ENCODE peak calls at places on chromosomes 13 and 19, in four cellular contexts. One of them, this sample, is unnamed.

GRCh38 chr13:66780814-66781213 is 449.3 kb downstream of the PCDH9 start:
- DNase-seq in neural progenitor cell: no peak
- DNase-seq in fibroblast of lung: peak; percentile 37
- DNase-seq in GM23248: no peak
- DNase-seq in this sample: no peak

GRCh38 chr19:10694706-10695105 is 6.5 kb upstream of the QTRT1 start:
- DNase-seq in neural progenitor cell: no peak
- DNase-seq in fibroblast of lung: no peak
- DNase-seq in GM23248: peak; percentile 10
- DNase-seq in this sample: no peak

GRCh38 chr19:58325623-58326022 is 1.2 kb upstream of the ZSCAN22 start:
- DNase-seq in neural progenitor cell: no peak
- DNase-seq in fibroblast of lung: no peak
- DNase-seq in GM23248: peak; percentile 65
- DNase-seq in this sample: peak; percentile 65

GRCh38 chr13:41595298-41595697 is 137.9 kb downstream of the RGCC start:
- DNase-seq in neural progenitor cell: no peak
- DNase-seq in fibroblast of lung: no peak
- DNase-seq in GM23248: no peak
- DNase-seq in this sample: no peak

GRCh38 chr13:28558567-28558966 is 63.6 kb upstream of the FLT1 start:
- DNase-seq in neural progenitor cell: no peak
- DNase-seq in fibroblast of lung: peak; percentile 26
- DNase-seq in GM23248: peak; percentile 19
- DNase-seq in this sample: no peak

GRCh38 chr19:1068111-1069001 is 1.4 kb downstream of the ARHGAP45 start:
- DNase-seq in neural progenitor cell: no peak
- DNase-seq in fibroblast of lung: no peak
- DNase-seq in GM23248: no peak
- DNase-seq in this sample: no peak

GRCh38 chr19:30743702-30744101 is 371.5 kb downstream of the ZNF536 start:
- DNase-seq in neural progenitor cell: no peak
- DNase-seq in fibroblast of lung: no peak
- DNase-seq in GM23248: no peak
- DNase-seq in this sample: no peak

GRCh38 chr13:97810152-97810551 is 143.3 kb upstream of the IPO5 start:
- DNase-seq in neural progenitor cell: peak; percentile 15
- DNase-seq in fibroblast of lung: peak; percentile 40
- DNase-seq in GM23248: peak; percentile 51
- DNase-seq in this sample: no peak

GRCh38 chr19:11322269-11323024 is 17.0 kb downstream of the RAB3D start:
- DNase-seq in neural progenitor cell: no peak
- DNase-seq in fibroblast of lung: no peak
- DNase-seq in GM23248: no peak
- DNase-seq in this sample: no peak

GRCh38 chr13:111926501-111927180 is 140.3 kb upstream of the SOX1 start:
- DNase-seq in neural progenitor cell: no peak
- DNase-seq in fibroblast of lung: no peak
- DNase-seq in GM23248: no peak
- DNase-seq in this sample: no peak

GRCh38 chr19:45178262-45179062 is at the start of gene BLOC1S3:
- DNase-seq in neural progenitor cell: peak; percentile 100
- DNase-seq in fibroblast of lung: peak; percentile 100
- DNase-seq in GM23248: peak; percentile 100
- DNase-seq in this sample: peak; percentile 100

GRCh38 chr13:111459803-111460547 is 139.5 kb downstream of the TEX29 start:
- DNase-seq in neural progenitor cell: no peak
- DNase-seq in fibroblast of lung: no peak
- DNase-seq in GM23248: no peak
- DNase-seq in this sample: no peak

GRCh38 chr13:104823709-104824108 is 1711.8 kb downstream of the EFNB2 start:
- DNase-seq in neural progenitor cell: no peak
- DNase-seq in fibroblast of lung: no peak
- DNase-seq in GM23248: no peak
- DNase-seq in this sample: no peak

GRCh38 chr19:46144756-46145155 is 3.3 kb upstream of the IGFL2 start:
- DNase-seq in neural progenitor cell: no peak
- DNase-seq in fibroblast of lung: no peak
- DNase-seq in GM23248: no peak
- DNase-seq in this sample: no peak

GRCh38 chr19:33100894-33101644 is 20.1 kb downstream of the GPATCH1 start:
- DNase-seq in neural progenitor cell: no peak
- DNase-seq in fibroblast of lung: no peak
- DNase-seq in GM23248: no peak
- DNase-seq in this sample: no peak

GRCh38 chr19:1873524-1874473 is 10.4 kb upstream of the KLF16 start:
- DNase-seq in neural progenitor cell: no peak
- DNase-seq in fibroblast of lung: no peak
- DNase-seq in GM23248: no peak
- DNase-seq in this sample: no peak

GRCh38 chr13:30381049-30381448 is 41.2 kb upstream of the UBE2L5 start:
- DNase-seq in neural progenitor cell: no peak
- DNase-seq in fibroblast of lung: no peak
- DNase-seq in GM23248: no peak
- DNase-seq in this sample: no peak

GRCh38 chr19:18594824-18595373 is 6.3 kb downstream of the REX1BD start:
- DNase-seq in neural progenitor cell: peak; percentile 33
- DNase-seq in fibroblast of lung: no peak
- DNase-seq in GM23248: no peak
- DNase-seq in this sample: no peak

GRCh38 chr19:44024900-44025216 is 321 bp upstream of the ZNF222 start:
- DNase-seq in neural progenitor cell: no peak
- DNase-seq in fibroblast of lung: no peak
- DNase-seq in GM23248: no peak
- DNase-seq in this sample: no peak

GRCh38 chr19:13153627-13154240 is 3.5 kb downstream of the IER2 start:
- DNase-seq in neural progenitor cell: no peak
- DNase-seq in fibroblast of lung: peak; percentile 51
- DNase-seq in GM23248: peak; percentile 74
- DNase-seq in this sample: no peak

GRCh38 chr19:4556574-4557185 is 2.8 kb downstream of the SEMA6B start:
- DNase-seq in neural progenitor cell: peak; percentile 48
- DNase-seq in fibroblast of lung: no peak
- DNase-seq in GM23248: peak; percentile 56
- DNase-seq in this sample: no peak

GRCh38 chr19:16268676-16269319 is 55.8 kb upstream of the KLF2 start:
- DNase-seq in neural progenitor cell: no peak
- DNase-seq in fibroblast of lung: no peak
- DNase-seq in GM23248: no peak
- DNase-seq in this sample: no peak

GRCh38 chr13:108227651-108228272 is 9.6 kb downstream of the ABHD13 start:
- DNase-seq in neural progenitor cell: peak; percentile 41
- DNase-seq in fibroblast of lung: peak; percentile 57
- DNase-seq in GM23248: peak; percentile 44
- DNase-seq in this sample: no peak

GRCh38 chr13:49348748-49349147 is 95.1 kb downstream of the CAB39L start:
- DNase-seq in neural progenitor cell: peak; percentile 31
- DNase-seq in fibroblast of lung: no peak
- DNase-seq in GM23248: no peak
- DNase-seq in this sample: no peak

GRCh38 chr19:6264803-6265202 is 15.0 kb downstream of the MLLT1 start:
- DNase-seq in neural progenitor cell: no peak
- DNase-seq in fibroblast of lung: no peak
- DNase-seq in GM23248: no peak
- DNase-seq in this sample: no peak

GRCh38 chr19:6270076-6270745 is 9.6 kb downstream of the MLLT1 start:
- DNase-seq in neural progenitor cell: no peak
- DNase-seq in fibroblast of lung: no peak
- DNase-seq in GM23248: no peak
- DNase-seq in this sample: no peak

GRCh38 chr19:6268382-6268771 is 11.4 kb downstream of the MLLT1 start:
- DNase-seq in neural progenitor cell: no peak
- DNase-seq in fibroblast of lung: no peak
- DNase-seq in GM23248: no peak
- DNase-seq in this sample: no peak

GRCh38 chr19:6269101-6269886 is 10.5 kb downstream of the MLLT1 start:
- DNase-seq in neural progenitor cell: no peak
- DNase-seq in fibroblast of lung: no peak
- DNase-seq in GM23248: no peak
- DNase-seq in this sample: no peak

GRCh38 chr19:6267552-6268381 is 12.0 kb downstream of the MLLT1 start:
- DNase-seq in neural progenitor cell: no peak
- DNase-seq in fibroblast of lung: no peak
- DNase-seq in GM23248: peak; percentile 44
- DNase-seq in this sample: no peak
- H3K79me2 ChIP-seq in neural progenitor cell: peaks cover 99% of the 10 kb centered on the region
- H3K79me2 ChIP-seq in fibroblast of lung: peaks cover 64% of the 10 kb centered on the region
- H3K79me2 ChIP-seq in GM23248: peaks cover 100% of the 10 kb centered on the region
- H3K79me2 ChIP-seq in this sample: peaks cover 69% of the 10 kb centered on the region

DNA sequence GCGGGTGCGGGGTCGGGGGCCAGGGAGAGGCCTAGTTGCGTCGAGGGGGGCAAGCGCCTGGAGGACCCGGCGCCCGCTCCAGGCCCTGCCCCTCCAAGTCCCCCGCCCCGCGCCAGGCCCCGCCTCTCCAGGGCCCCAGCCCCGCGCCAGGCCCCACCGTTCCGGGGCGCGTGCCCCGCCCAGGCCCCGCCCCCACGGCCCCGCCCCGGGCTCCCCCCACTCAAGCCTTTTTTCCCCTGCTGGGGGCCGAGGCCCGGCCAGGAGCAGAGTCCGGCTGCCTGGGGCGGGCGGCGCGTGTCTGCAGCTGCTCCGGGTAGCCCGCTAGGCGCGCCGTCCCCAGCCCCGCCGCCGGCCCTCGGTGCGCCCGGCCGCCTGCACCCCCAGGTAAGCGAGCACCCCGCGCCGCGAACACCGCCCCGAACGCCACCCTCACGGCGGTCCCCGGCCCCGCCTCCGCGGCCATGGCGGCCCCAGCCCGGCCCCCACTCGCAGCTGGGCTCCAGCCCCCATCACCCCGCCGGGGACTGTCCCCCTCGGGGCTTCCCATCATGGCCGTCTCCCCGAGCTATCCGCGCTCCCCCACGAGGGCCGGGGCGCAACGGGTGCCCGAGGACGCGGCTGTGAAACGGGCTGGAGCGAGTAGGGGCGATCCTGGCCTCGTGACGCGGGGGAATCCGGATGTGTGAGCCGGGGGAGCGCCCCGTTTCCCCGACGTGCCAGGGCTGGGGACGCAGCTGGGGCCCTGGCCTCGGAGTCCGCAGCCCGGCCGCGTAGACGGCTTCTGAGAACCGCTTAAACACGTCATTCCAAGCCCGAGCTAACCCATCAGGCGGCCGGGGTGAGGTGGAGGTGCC is at the start of gene CERS4:
- DNase-seq in neural progenitor cell: peak; percentile 97
- DNase-seq in fibroblast of lung: peak; percentile 44
- DNase-seq in GM23248: peak; percentile 32
- DNase-seq in this sample: no peak
- H2AFZ ChIP-seq in neural progenitor cell: peak within 1 kb of the TSS; percentile 14
- H2AFZ ChIP-seq in fibroblast of lung: no peak within 1 kb of the TSS
- H2AFZ ChIP-seq in GM23248: peak within 1 kb of the TSS; percentile 29
- H2AFZ ChIP-seq in this sample: peak within 1 kb of the TSS; percentile 90

DNA sequence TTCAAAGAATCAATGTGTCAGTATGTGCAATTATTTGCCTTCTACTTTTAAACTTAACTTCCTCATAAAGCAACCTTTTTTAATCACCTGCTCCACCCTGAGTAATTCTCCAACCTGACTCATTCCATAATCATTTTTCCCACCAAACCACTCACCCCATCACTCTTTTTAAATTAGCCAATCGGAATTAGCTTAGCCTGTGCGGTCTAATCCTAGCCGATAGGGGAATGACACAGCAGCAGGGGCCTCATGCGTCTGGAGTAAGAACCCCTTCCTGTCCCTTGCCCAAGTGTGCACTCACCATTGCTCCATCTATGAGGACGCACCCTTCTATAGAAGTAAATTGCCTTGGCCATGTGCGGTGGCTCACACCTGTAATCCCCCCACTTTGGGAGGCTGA is 27.4 kb upstream of the ZNF83 start:
- DNase-seq in neural progenitor cell: no peak
- DNase-seq in fibroblast of lung: no peak
- DNase-seq in GM23248: peak; percentile 23
- DNase-seq in this sample: peak; percentile 73
- H3K36me3 ChIP-seq in neural progenitor cell: no peaks in the 10 kb centered on the region
- H3K36me3 ChIP-seq in fibroblast of lung: peaks cover 3% of the 10 kb centered on the region
- H3K36me3 ChIP-seq in GM23248: peaks cover under 1% of the 10 kb centered on the region
- H3K36me3 ChIP-seq in this sample: peaks cover 7% of the 10 kb centered on the region

GRCh38 chr13:73851104-73851503 is 283.1 kb downstream of the KLF12 start:
- DNase-seq in neural progenitor cell: no peak
- DNase-seq in fibroblast of lung: no peak
- DNase-seq in GM23248: peak; percentile 9
- DNase-seq in this sample: no peak

GRCh38 chr13:73849292-73849691 is 284.9 kb downstream of the KLF12 start:
- DNase-seq in neural progenitor cell: peak; percentile 64
- DNase-seq in fibroblast of lung: peak; percentile 57
- DNase-seq in GM23248: peak; percentile 61
- DNase-seq in this sample: no peak

GRCh38 chr13:73844986-73845385 is 289.2 kb downstream of the KLF12 start:
- DNase-seq in neural progenitor cell: no peak
- DNase-seq in fibroblast of lung: peak; percentile 87
- DNase-seq in GM23248: peak; percentile 13
- DNase-seq in this sample: no peak

GRCh38 chr13:73850104-73850898 is 283.9 kb downstream of the KLF12 start:
- DNase-seq in neural progenitor cell: no peak
- DNase-seq in fibroblast of lung: no peak
- DNase-seq in GM23248: no peak
- DNase-seq in this sample: no peak
- H3K79me2 ChIP-seq in neural progenitor cell: no peaks in the 10 kb centered on the region
- H3K79me2 ChIP-seq in fibroblast of lung: no peaks in the 10 kb centered on the region
- H3K79me2 ChIP-seq in GM23248: peaks cover 30% of the 10 kb centered on the region
- H3K79me2 ChIP-seq in this sample: no peaks in the 10 kb centered on the region

GRCh38 chr19:14843169-14843568 is 5.6 kb downstream of the OR7A10 start:
- DNase-seq in neural progenitor cell: no peak
- DNase-seq in fibroblast of lung: no peak
- DNase-seq in GM23248: no peak
- DNase-seq in this sample: no peak

GRCh38 chr19:14848822-14849221 is at the start of gene OR7A10:
- DNase-seq in neural progenitor cell: no peak
- DNase-seq in fibroblast of lung: no peak
- DNase-seq in GM23248: no peak
- DNase-seq in this sample: no peak

GRCh38 chr19:14840206-14840605 is 5.2 kb upstream of the OR7A5 start:
- DNase-seq in neural progenitor cell: no peak
- DNase-seq in fibroblast of lung: no peak
- DNase-seq in GM23248: no peak
- DNase-seq in this sample: no peak

DNA sequence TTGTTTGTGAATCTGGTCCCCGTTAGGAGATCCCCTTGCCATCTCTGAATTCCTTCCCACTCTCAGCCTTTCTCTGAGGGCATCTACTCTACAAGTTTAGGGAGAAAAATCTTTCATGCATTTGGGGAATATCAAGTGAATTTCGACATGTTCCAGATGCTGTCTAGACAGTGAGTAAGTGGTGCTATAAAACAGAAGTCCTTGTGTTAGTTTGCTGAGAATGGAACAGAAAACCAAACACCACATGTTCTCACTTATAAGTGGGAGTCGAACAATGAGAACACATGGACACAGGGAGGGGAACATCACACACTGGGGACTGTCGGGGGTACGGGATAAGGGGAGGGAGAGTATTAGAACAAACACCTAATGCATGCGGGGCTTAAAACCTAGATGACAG is 5.1 kb downstream of the OR7A10 start:
- DNase-seq in neural progenitor cell: no peak
- DNase-seq in fibroblast of lung: no peak
- DNase-seq in GM23248: no peak
- DNase-seq in this sample: no peak
- H2AFZ ChIP-seq in neural progenitor cell: no peak overlapping the region
- H2AFZ ChIP-seq in fibroblast of lung: no peak overlapping the region
- H2AFZ ChIP-seq in GM23248: no peak overlapping the region
- H2AFZ ChIP-seq in this sample: no peak overlapping the region

This sample was measured in keratinocyte.